ENCODE peak calls at places on chromosomes 13 and 19, in six cellular contexts. V is AG04450, A is fibroblast of lung, P is RWPE1, D is stomach, I is neuronal stem cell. U is an unnamed sample.

GRCh38 chr19:16825312-16826168 is 3.7 kb upstream of the SIN3B start:
- DNase-seq in V (peak), A (peak), P (no peak), D (peak), I (no peak), U (peak)

GRCh38 chr13:23753523-23753922 is 135.7 kb downstream of the MIPEP start:
- DNase-seq in V (no peak), A (peak), P (no peak), D (no peak), I (no peak), U (peak)

GRCh38 chr19:6509118-6509971 is 7.2 kb upstream of the TUBB4A start:
- DNase-seq in V (no peak), A (no peak), P (no peak), D (peak), I (no peak), U (no peak)

GRCh38 chr19:21117041-21117907 is 24.6 kb upstream of the ZNF431 start:
- DNase-seq in V (no peak), A (peak), P (no peak), D (no peak), I (no peak), U (peak)

GRCh38 chr13:97256343-97256783 is 34.2 kb downstream of the MBNL2 start:
- DNase-seq in V (peak), A (peak), P (peak), D (no peak), I (no peak), U (peak)

GRCh38 chr19:16945364-16945714 is 56.5 kb downstream of the F2RL3 start:
- DNase-seq in V (no peak), A (no peak), P (no peak), D (no peak), I (no peak), U (no peak)

GRCh38 chr19:34274284-34274826 is 20.0 kb downstream of the GARRE1 start:
- DNase-seq in V (no peak), A (peak), P (no peak), D (no peak), I (no peak), U (no peak)

GRCh38 chr19:55355213-55355821 is 798 bp upstream of the COX6B2 start:
- DNase-seq in V (no peak), A (no peak), P (no peak), D (no peak), I (no peak), U (no peak)

GRCh38 chr13:45446181-45446580 is 18.6 kb upstream of the COG3 start:
- DNase-seq in V (no peak), A (peak), P (no peak), D (no peak), I (no peak), U (peak)

GRCh38 chr13:40430234-40430633 is 236.2 kb downstream of the FOXO1 start:
- DNase-seq in V (no peak), A (no peak), P (no peak), D (no peak), I (no peak), U (no peak)

GRCh38 chr13:24183741-24184182 is 23.2 kb downstream of the SPATA13 start:
- DNase-seq in V (no peak), A (no peak), P (no peak), D (no peak), I (no peak), U (no peak)

GRCh38 chr13:35988648-35989081 is 142.5 kb downstream of the DCLK1 start:
- DNase-seq in V (no peak), A (peak), P (no peak), D (no peak), I (no peak), U (peak)

GRCh38 chr19:18098891-18099622 is 1.5 kb downstream of the MAST3 start:
- DNase-seq in V (no peak), A (no peak), P (no peak), D (peak), I (no peak), U (no peak)
- H3K27ac ChIP-seq in V (no peak), A (no peak), P (no peak), D (no peak), I (no peak), U (no peak)

GRCh38 chr19:18223860-18224524 is 2.2 kb downstream of the PDE4C start:
- DNase-seq in V (no peak), A (no peak), P (peak), D (no peak), I (peak), U (no peak)

GRCh38 chr19:18225702-18226468 is at the start of gene PDE4C:
- DNase-seq in V (no peak), A (no peak), P (no peak), D (no peak), I (no peak), U (no peak)

GRCh38 chr19:18226956-18227780 is 930 bp upstream of the PDE4C start:
- DNase-seq in V (no peak), A (no peak), P (no peak), D (no peak), I (no peak), U (no peak)

GRCh38 chr19:18225355-18225701 is 910 bp downstream of the PDE4C start:
- DNase-seq in V (no peak), A (no peak), P (no peak), D (no peak), I (no peak), U (no peak)

DNA sequence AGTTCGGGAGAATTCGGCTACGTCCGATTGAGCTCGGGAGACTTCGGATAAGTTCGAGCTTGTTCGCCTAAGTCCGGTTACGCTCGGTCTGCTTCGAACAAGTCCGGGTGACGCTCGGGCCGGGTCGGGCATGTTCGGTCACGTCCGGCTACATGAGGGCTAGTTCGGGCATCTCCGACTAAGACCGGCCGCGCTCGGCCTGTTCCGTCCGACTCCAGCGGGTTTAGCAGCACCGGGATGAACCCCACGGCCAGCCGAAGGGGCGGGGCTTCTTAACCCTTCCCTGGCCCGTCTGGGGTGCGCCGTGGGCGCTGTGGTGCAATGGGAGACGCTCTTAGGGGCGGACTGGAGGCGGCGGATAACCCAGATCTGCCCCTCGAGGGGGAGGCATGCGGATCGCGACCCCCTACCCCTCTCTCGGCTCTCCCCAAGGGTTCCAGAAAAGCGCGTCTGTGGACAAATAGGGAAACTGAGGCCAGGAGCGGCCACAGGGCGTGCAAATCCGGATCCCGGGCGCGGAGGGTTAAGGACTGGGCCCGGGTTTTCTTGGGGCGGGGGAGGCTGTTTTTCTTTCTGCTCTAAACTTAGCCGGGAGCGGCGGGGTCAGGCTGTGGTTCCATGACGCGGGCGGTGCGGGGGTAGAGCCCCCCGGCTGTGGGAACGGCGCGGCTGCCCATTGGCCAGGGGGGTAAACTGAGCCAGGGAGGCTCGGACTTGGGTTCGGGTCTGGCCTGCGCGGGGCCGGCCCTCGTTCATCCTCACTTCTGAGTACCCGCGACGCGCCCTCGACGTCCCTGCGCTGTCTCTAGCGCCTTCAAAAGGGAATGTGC is 1.5 kb downstream of the PDE4C start:
- DNase-seq in V (peak), A (peak), P (peak), D (peak), I (peak), U (peak)
- H3K27ac ChIP-seq in V (peak), A (peak), P (peak), D (peak), I (no peak), U (peak)

DNA sequence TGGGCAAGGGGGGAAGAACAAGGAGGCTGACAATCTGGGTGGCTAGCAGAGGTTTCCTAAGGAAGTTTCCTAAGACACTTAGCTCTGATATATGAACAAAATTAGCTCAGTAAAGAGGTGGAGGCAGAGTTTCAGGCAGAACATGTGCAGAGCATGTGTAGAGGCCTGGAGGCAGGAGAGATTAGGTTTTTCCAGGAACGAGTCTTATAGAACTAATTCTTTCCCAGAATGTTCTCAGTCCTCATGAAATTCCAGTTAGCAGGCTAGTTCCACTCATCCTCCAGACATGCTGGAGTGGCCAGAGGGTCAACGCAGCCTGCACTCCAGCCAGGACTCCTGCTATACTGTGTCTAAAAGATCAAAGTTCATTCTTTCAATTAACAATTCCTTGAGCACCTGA is 184.7 kb downstream of the LACC1 start:
- DNase-seq in V (no peak), A (no peak), P (no peak), D (no peak), I (no peak), U (peak)
- H3K27ac ChIP-seq in V (no peak), A (no peak), P (no peak), D (no peak), I (no peak), U (no peak)

GRCh38 chr13:111425326-111425725 is 104.9 kb downstream of the TEX29 start:
- DNase-seq in V (no peak), A (no peak), P (no peak), D (no peak), I (no peak), U (no peak)

GRCh38 chr13:111422352-111422751 is 101.9 kb downstream of the TEX29 start:
- DNase-seq in V (no peak), A (no peak), P (no peak), D (no peak), I (no peak), U (no peak)

GRCh38 chr13:111423168-111423785 is 102.8 kb downstream of the TEX29 start:
- DNase-seq in V (no peak), A (no peak), P (peak), D (no peak), I (no peak), U (peak)

GRCh38 chr13:111421216-111421615 is 100.8 kb downstream of the TEX29 start:
- DNase-seq in V (no peak), A (no peak), P (no peak), D (no peak), I (no peak), U (no peak)

DNA sequence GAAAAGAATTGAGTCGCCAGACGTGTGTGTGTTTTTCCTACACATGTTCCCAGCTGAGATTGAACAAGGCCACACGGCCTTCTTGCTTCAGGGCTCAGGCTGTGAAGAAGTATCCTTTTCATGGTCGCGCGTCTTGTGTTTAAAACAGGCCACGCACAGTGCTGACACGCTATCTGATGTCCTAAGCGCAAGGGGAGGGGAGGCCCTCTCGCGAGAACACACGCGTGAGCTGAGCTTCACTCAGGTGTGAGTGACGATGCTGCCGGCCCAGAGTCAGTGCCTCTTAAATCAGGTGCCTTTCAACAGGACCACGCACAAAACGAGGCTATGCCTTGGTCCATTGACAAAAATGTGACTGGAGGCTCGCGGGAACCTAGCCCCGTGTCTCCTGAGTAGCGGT is 103.7 kb downstream of the TEX29 start:
- DNase-seq in V (no peak), A (no peak), P (no peak), D (no peak), I (no peak), U (no peak)
- H3K27ac ChIP-seq in V (no peak), A (no peak), P (no peak), D (no peak), I (no peak), U (no peak)

DNA sequence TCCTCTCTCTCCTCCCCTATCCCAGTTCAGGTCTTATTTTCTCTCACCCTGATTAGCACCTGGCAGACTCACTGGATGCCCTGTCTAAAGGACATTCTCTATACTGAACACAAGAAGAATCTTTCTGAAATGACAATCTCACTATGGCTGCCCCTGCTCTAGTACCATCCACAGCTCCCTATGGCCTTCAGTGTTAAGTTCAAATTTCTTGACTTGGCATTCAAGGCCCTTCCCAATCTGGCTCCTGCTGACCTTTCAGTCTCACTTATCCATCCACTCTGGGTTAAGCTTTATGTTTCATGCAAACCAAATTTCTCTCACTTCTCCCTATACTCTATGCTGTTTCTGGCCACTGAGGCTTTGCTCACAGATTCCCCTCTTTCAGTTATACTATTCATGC is 34.2 kb downstream of the MBD3L1 start:
- DNase-seq in V (no peak), A (no peak), P (no peak), D (no peak), I (no peak), U (no peak)
- H3K27ac ChIP-seq in V (no peak), A (no peak), P (no peak), D (no peak), I (no peak), U (no peak)

GRCh38 chr13:21033866-21034601 is 27.4 kb downstream of the LATS2 start:
- DNase-seq in V (no peak), A (peak), P (no peak), D (peak), I (no peak), U (peak)

GRCh38 chr13:21034602-21035190 is 26.7 kb downstream of the LATS2 start:
- DNase-seq in V (no peak), A (peak), P (no peak), D (no peak), I (no peak), U (no peak)

GRCh38 chr13:21031594-21031993 is 29.8 kb downstream of the LATS2 start:
- DNase-seq in V (no peak), A (no peak), P (no peak), D (no peak), I (no peak), U (no peak)

GRCh38 chr13:21032656-21033055 is 28.7 kb downstream of the LATS2 start:
- DNase-seq in V (no peak), A (no peak), P (no peak), D (no peak), I (no peak), U (no peak)

GRCh38 chr13:21033224-21033855 is 28.0 kb downstream of the LATS2 start:
- DNase-seq in V (no peak), A (peak), P (no peak), D (peak), I (no peak), U (no peak)
- H3K27ac ChIP-seq in V (peak), A (peak), P (no peak), D (peak), I (no peak), U (no peak)

U was measured in trophoblast cell.